ENCODE peak calls at places on chromosomes 16 and 17, in eight cellular contexts. U is esophagus muscularis mucosa, A is HAP-1, N is GM23338, P is prostate gland, C is transverse colon, Q is A673, R is left lung. V is an unnamed sample. For H3K4me1, the result is how much of the 10 kb centered on the place peaks cover.

GRCh38 chr16:46649571-46649970 is 28.4 kb upstream of the SHCBP1 start:
- DNase-seq in U (no peak), A (no peak), N (no peak), P (no peak), C (peak), Q (no peak), R (no peak), V (no peak)

GRCh38 chr17:29627951-29628350 is 5.2 kb upstream of the CORO6 start:
- DNase-seq in U (no peak), A (no peak), N (no peak), P (peak), C (no peak), Q (no peak), R (no peak), V (no peak)

GRCh38 chr17:2102931-2103398 is 48.1 kb downstream of the HIC1 start:
- DNase-seq in U (no peak), A (peak), N (no peak), P (no peak), C (no peak), Q (peak), R (no peak), V (no peak)

GRCh38 chr17:3808701-3809100 is 7.7 kb upstream of the ITGAE start:
- DNase-seq in U (no peak), A (no peak), N (no peak), P (no peak), C (no peak), Q (no peak), R (no peak), V (no peak)

GRCh38 chr17:44773140-44773539 is 14.4 kb downstream of the ADAM11 start:
- DNase-seq in U (no peak), A (no peak), N (no peak), P (no peak), C (no peak), Q (no peak), R (no peak), V (no peak)

GRCh38 chr16:53785044-53785443 is 81.1 kb downstream of the FTO start:
- DNase-seq in U (no peak), A (no peak), N (no peak), P (no peak), C (no peak), Q (peak), R (no peak), V (no peak)

GRCh38 chr17:49157784-49158183 is 25.2 kb downstream of the B4GALNT2 start:
- DNase-seq in U (no peak), A (no peak), N (no peak), P (no peak), C (no peak), Q (peak), R (no peak), V (no peak)

GRCh38 chr16:27195068-27195741 is 8.1 kb upstream of the KDM8 start:
- DNase-seq in U (no peak), A (no peak), N (no peak), P (no peak), C (no peak), Q (no peak), R (no peak), V (no peak)

GRCh38 chr17:58184308-58184985 is 8.1 kb upstream of the EPX start:
- DNase-seq in U (no peak), A (no peak), N (peak), P (no peak), C (no peak), Q (peak), R (no peak), V (no peak)

GRCh38 chr17:58028591-58028990 is 21.5 kb upstream of the SRSF1 start:
- DNase-seq in U (no peak), A (no peak), N (no peak), P (no peak), C (no peak), Q (no peak), R (no peak), V (no peak)

GRCh38 chr17:2034157-2034556 is 4.2 kb downstream of the DPH1 start:
- DNase-seq in U (no peak), A (no peak), N (no peak), P (no peak), C (no peak), Q (peak), R (no peak), V (no peak)

GRCh38 chr17:43759836-43760235 is 1.2 kb upstream of the SOST start:
- DNase-seq in U (no peak), A (no peak), N (no peak), P (no peak), C (no peak), Q (no peak), R (no peak), V (no peak)

GRCh38 chr16:65119905-65120341 is 1.9 kb downstream of the CDH11 start:
- DNase-seq in U (peak), A (no peak), N (peak), P (no peak), C (no peak), Q (peak), R (no peak), V (no peak)

GRCh38 chr17:77235370-77236080 is 94.8 kb downstream of the SEC14L1 start:
- DNase-seq in U (peak), A (no peak), N (no peak), P (no peak), C (no peak), Q (peak), R (no peak), V (no peak)

GRCh38 chr16:80527297-80527696 is 13.5 kb upstream of the DYNLRB2 start:
- DNase-seq in U (no peak), A (no peak), N (peak), P (no peak), C (peak), Q (peak), R (no peak), V (no peak)

GRCh38 chr17:80970044-80970761 is 21.4 kb upstream of the CHMP6 start:
- DNase-seq in U (no peak), A (no peak), N (no peak), P (peak), C (peak), Q (peak), R (peak), V (no peak)

GRCh38 chr17:81028506-81028858 is 6.5 kb upstream of the BAIAP2 start:
- DNase-seq in U (no peak), A (no peak), N (no peak), P (no peak), C (no peak), Q (no peak), R (peak), V (peak)

GRCh38 chr17:43175213-43176118 is 4.5 kb downstream of the NBR1 start:
- DNase-seq in U (no peak), A (no peak), N (no peak), P (no peak), C (no peak), Q (no peak), R (no peak), V (no peak)

GRCh38 chr17:71633391-71633849 is 487.4 kb upstream of the SOX9 start:
- DNase-seq in U (no peak), A (no peak), N (no peak), P (peak), C (peak), Q (no peak), R (no peak), V (peak)

GRCh38 chr16:10493276-10493675 is 87.1 kb downstream of the EMP2 start:
- DNase-seq in U (no peak), A (no peak), N (no peak), P (no peak), C (no peak), Q (no peak), R (no peak), V (no peak)

GRCh38 chr17:1709403-1709891 is 730 bp downstream of the TLCD2 start:
- DNase-seq in U (no peak), A (no peak), N (peak), P (no peak), C (no peak), Q (no peak), R (no peak), V (no peak)

GRCh38 chr17:39461911-39462641 is 790 bp downstream of the CDK12 start:
- DNase-seq in U (no peak), A (peak), N (peak), P (peak), C (no peak), Q (no peak), R (no peak), V (no peak)

GRCh38 chr17:15649861-15650391 is 30.4 kb upstream of the FBXW10B start:
- DNase-seq in U (peak), A (no peak), N (no peak), P (no peak), C (peak), Q (peak), R (no peak), V (no peak)

GRCh38 chr17:40318835-40319332 is 9.9 kb downstream of the RARA start:
- DNase-seq in U (no peak), A (no peak), N (no peak), P (no peak), C (no peak), Q (no peak), R (peak), V (no peak)

GRCh38 chr16:69613283-69614154 is 47.8 kb downstream of the NFAT5 start:
- DNase-seq in U (no peak), A (no peak), N (no peak), P (peak), C (peak), Q (no peak), R (no peak), V (no peak)

GRCh38 chr16:46972971-46973456 is 460 bp downstream of the DNAJA2 start:
- DNase-seq in U (no peak), A (peak), N (peak), P (peak), C (peak), Q (peak), R (peak), V (no peak)

GRCh38 chr17:68459030-68459376 is 1.7 kb upstream of the WIPI1 start:
- DNase-seq in U (no peak), A (no peak), N (no peak), P (no peak), C (no peak), Q (no peak), R (no peak), V (no peak)

GRCh38 chr17:62626719-62627218 is 701 bp upstream of the MRC2 start:
- DNase-seq in U (no peak), A (peak), N (peak), P (no peak), C (no peak), Q (peak), R (no peak), V (no peak)

GRCh38 chr17:9231449-9232154 is 210.3 kb downstream of the NTN1 start:
- DNase-seq in U (no peak), A (no peak), N (no peak), P (no peak), C (no peak), Q (no peak), R (peak), V (no peak)

GRCh38 chr16:15907863-15908478 is 19.6 kb upstream of the CEP20 start:
- DNase-seq in U (no peak), A (peak), N (peak), P (no peak), C (peak), Q (peak), R (no peak), V (no peak)

GRCh38 chr16:4693956-4694663 is 748 bp downstream of the NUDT16L1 start:
- DNase-seq in U (no peak), A (no peak), N (peak), P (no peak), C (peak), Q (peak), R (peak), V (peak)

GRCh38 chr16:82091225-82091624 is 56.2 kb downstream of the HSD17B2 start:
- DNase-seq in U (no peak), A (no peak), N (no peak), P (no peak), C (no peak), Q (no peak), R (no peak), V (no peak)

GRCh38 chr17:67281736-67282135 is 36.7 kb upstream of the HELZ start:
- DNase-seq in U (no peak), A (peak), N (no peak), P (no peak), C (no peak), Q (no peak), R (no peak), V (peak)

GRCh38 chr17:68197091-68197996 is 50.5 kb upstream of the AMZ2 start:
- DNase-seq in U (no peak), A (no peak), N (peak), P (no peak), C (peak), Q (peak), R (no peak), V (no peak)

GRCh38 chr17:76547183-76547641 is 7.4 kb downstream of the PRCD start:
- DNase-seq in U (no peak), A (no peak), N (peak), P (peak), C (peak), Q (peak), R (no peak), V (peak)

GRCh38 chr17:82449136-82449882 is 1.2 kb downstream of the CYBC1 start:
- DNase-seq in U (no peak), A (no peak), N (peak), P (no peak), C (peak), Q (no peak), R (no peak), V (no peak)

GRCh38 chr16:11791144-11791828 is 5.8 kb downstream of the ZC3H7A start:
- DNase-seq in U (no peak), A (no peak), N (no peak), P (no peak), C (no peak), Q (no peak), R (no peak), V (no peak)

GRCh38 chr17:5011928-5012327 is 14.2 kb downstream of the KIF1C start:
- DNase-seq in U (no peak), A (no peak), N (no peak), P (no peak), C (no peak), Q (no peak), R (no peak), V (no peak)

GRCh38 chr17:76368545-76368944 is 14.8 kb upstream of the PRPSAP1 start:
- DNase-seq in U (no peak), A (no peak), N (peak), P (no peak), C (no peak), Q (no peak), R (peak), V (no peak)

GRCh38 chr16:3458852-3459361 is 15.4 kb downstream of the NAA60 start:
- DNase-seq in U (no peak), A (no peak), N (no peak), P (no peak), C (peak), Q (no peak), R (no peak), V (no peak)
- H3K4me1 ChIP-seq in U (half or more), A (under half), N (under half), P (under half), C (under half), Q (under half), R (half or more), V (under half)

DNA sequence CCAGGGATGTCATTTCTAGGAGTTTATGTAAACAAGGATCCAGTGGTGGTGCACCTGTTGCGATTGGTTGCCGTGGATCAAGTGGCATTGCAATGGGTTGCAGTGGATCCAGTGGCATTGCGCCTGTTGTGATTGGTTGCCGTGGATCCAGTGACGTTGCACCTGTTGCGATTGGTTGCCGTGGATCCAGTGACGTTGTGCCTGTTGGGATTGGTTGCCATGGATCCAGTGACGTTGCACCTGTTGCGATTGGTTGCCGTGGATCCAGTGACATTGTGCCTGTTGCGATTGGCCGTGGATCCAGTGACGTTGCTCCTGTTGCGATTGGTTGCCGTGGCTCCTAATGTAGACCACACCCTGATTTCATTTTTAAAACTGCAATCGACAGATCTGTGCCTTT is 56.2 kb upstream of the CRISPLD2 start:
- DNase-seq in U (no peak), A (no peak), N (peak), P (no peak), C (no peak), Q (no peak), R (no peak), V (no peak)
- H3K4me3 ChIP-seq in U (no peak), A (no peak), N (no peak), P (no peak), C (no peak), Q (no peak), R (no peak), V (no peak)

GRCh38 chr17:79269620-79270019 is 195.0 kb downstream of the ENGASE start:
- DNase-seq in U (no peak), A (no peak), N (peak), P (no peak), C (no peak), Q (no peak), R (no peak), V (no peak)
- H3K4me1 ChIP-seq in U (under half), A (under half), N (under half), P (under half), C (under half), Q (under half), R (under half), V (under half)

GRCh38 chr16:86932130-86932982 is 354.0 kb downstream of the FOXL1 start:
- DNase-seq in U (no peak), A (no peak), N (no peak), P (no peak), C (no peak), Q (no peak), R (no peak), V (no peak)
- H3K4me3 ChIP-seq in U (no peak), A (no peak), N (no peak), P (no peak), C (no peak), Q (no peak), R (no peak), V (no peak)

DNA sequence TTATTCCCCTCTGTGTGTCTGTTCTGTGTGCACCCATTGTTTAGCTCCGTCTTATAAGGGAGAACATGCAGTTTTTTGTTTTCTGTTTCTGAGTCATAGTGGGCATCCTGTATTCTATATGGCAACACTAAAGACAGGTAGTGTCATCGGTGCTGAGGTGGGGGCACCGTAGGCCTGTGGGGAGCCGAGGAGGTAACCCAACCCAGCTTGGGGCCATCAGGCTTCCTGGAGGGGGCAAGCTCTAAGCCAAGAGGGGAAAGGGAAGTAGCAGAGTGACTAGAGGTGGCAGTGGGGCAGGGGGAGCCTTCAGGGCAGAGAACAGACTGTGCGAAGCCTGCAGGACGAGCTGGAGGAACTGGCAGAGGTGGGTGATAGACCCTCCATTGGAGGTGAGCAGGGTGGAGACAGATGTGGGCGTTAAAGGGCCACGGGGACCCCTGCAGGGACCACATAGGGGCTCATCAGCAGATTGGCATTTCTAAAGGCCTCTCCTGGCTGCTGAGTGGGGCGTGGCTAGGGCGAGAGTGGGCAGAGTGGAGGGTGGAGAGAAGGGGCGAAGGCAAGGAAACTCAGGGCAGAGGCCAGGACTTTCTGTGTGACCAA is 36.5 kb downstream of the CPNE2 start:
- DNase-seq in U (no peak), A (no peak), N (no peak), P (no peak), C (no peak), Q (no peak), R (peak), V (no peak)
- H3K4me1 ChIP-seq in U (under half), A (under half), N (under half), P (under half), C (under half), Q (under half), R (under half), V (under half)

GRCh38 chr17:36089888-36090836 is at the start of gene CCL3:
- DNase-seq in U (no peak), A (no peak), N (no peak), P (no peak), C (peak), Q (no peak), R (no peak), V (no peak)
- H3K4me3 ChIP-seq in U (no peak), A (no peak), N (no peak), P (no peak), C (no peak), Q (no peak), R (peak), V (no peak)

GRCh38 chr16:29811896-29812665 is at the start of gene PRRT2:
- DNase-seq in U (no peak), A (peak), N (peak), P (peak), C (peak), Q (peak), R (peak), V (no peak)
- H3K4me1 ChIP-seq in U (half or more), A (under half), N (half or more), P (under half), C (under half), Q (half or more), R (half or more), V (under half)

DNA sequence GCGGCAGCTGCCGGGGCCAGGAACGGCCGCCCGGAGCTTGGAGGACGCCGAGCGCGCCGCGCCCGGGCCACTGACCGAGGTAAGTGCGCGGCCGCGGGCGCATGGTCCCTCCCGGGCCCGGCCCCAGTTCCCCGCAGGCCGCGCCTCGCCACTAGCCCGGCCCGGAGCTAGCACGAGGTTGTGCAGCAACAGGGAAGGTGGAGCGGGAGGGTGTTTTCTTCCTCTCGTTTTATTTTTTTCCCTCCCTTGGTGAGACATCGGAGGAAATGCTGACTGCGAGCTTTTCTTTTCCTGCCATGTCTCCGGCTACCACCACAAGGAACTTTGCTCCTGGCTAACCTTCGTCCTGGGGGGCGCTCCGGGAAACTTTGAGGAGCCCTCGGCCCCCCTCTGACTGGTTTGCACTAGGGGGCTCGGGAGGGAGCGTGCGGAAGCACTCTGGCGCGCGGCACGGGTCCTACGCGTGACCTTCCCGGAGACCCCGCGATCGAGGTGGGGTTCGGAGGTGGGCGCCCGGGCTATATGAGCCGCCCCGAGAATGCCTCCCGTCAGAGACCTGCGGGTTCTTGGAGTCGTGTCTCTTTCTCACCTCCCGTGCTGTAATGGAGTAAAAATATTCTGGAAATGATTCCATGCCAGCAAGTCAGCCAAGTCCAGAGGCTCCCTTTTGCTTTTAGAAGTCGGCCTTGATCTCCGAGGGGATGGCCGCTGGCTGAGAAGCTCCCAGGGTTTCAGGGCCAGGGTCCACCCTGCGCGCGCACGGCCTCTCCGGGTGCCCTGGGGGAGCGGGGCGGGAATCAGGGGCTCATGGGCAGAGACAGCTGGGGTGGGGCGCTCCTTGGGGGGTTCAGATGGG is 906 bp downstream of the KCNJ12 start:
- DNase-seq in U (no peak), A (no peak), N (peak), P (no peak), C (no peak), Q (peak), R (peak), V (no peak)
- H3K4me3 ChIP-seq in U (peak), A (no peak), N (peak), P (peak), C (peak), Q (peak), R (peak), V (peak)